ENCODE peak calls at places on chromosomes 1 and 21, in five cellular contexts. N is sigmoid colon, A is colonic mucosa, I is tibial artery, M is astrocyte. O is an unnamed sample.

GRCh38 chr1:53589043-53589887 is 130.1 kb downstream of the DMRTB1 start:
- DNase-seq in N (peak), A (no peak), I (peak), M (no peak), O (no peak)

GRCh38 chr1:150012611-150013010 is 2.1 kb upstream of the OTUD7B start:
- DNase-seq in N (peak), A (no peak), I (no peak), M (peak), O (no peak)

GRCh38 chr1:1778827-1779675 is 781 bp upstream of the NADK start:
- DNase-seq in N (peak), A (peak), I (peak), M (no peak), O (peak)

GRCh38 chr1:101438359-101438758 is 201.5 kb downstream of the S1PR1 start:
- DNase-seq in N (no peak), A (no peak), I (no peak), M (no peak), O (peak)

GRCh38 chr1:225652726-225653462 is at the start of gene ENAH:
- DNase-seq in N (peak), A (peak), I (peak), M (peak), O (peak)

GRCh38 chr1:94801919-94802546 is 18.1 kb upstream of the SLC44A3 start:
- DNase-seq in N (peak), A (peak), I (no peak), M (peak), O (peak)

GRCh38 chr1:89698020-89698560 is 65.2 kb downstream of the LRRC8C start:
- DNase-seq in N (no peak), A (no peak), I (no peak), M (no peak), O (no peak)

GRCh38 chr1:5877683-5878530 is 114.3 kb downstream of the NPHP4 start:
- DNase-seq in N (no peak), A (no peak), I (no peak), M (no peak), O (no peak)

GRCh38 chr1:100543640-100544039 is 5.7 kb downstream of the GPR88 start:
- DNase-seq in N (no peak), A (no peak), I (no peak), M (no peak), O (peak)

GRCh38 chr1:44801491-44802305 is 1.5 kb downstream of the PLK3 start:
- DNase-seq in N (peak), A (no peak), I (no peak), M (no peak), O (no peak)

GRCh38 chr1:172185206-172185605 is 235.3 kb upstream of the C1orf105 start:
- DNase-seq in N (no peak), A (no peak), I (no peak), M (peak), O (peak)

GRCh38 chr1:107196973-107197562 is 56.2 kb downstream of the NTNG1 start:
- DNase-seq in N (no peak), A (peak), I (no peak), M (no peak), O (no peak)

GRCh38 chr1:153567621-153568366 is 2.1 kb upstream of the S100A2 start:
- DNase-seq in N (no peak), A (peak), I (no peak), M (peak), O (no peak)

GRCh38 chr21:40717008-40717407 is 129.9 kb downstream of the DSCAM start:
- DNase-seq in N (no peak), A (no peak), I (no peak), M (no peak), O (no peak)

GRCh38 chr21:34546556-34546955 is 34.5 kb upstream of the KCNE1 start:
- DNase-seq in N (no peak), A (no peak), I (no peak), M (no peak), O (no peak)

GRCh38 chr1:28343405-28343804 is 14.6 kb downstream of the MED18 start:
- DNase-seq in N (no peak), A (no peak), I (no peak), M (peak), O (no peak)

GRCh38 chr1:14939527-14940284 is 213.8 kb upstream of the TMEM51 start:
- DNase-seq in N (no peak), A (no peak), I (no peak), M (peak), O (no peak)

GRCh38 chr1:183021405-183022201 is 1.6 kb upstream of the LAMC1 start:
- DNase-seq in N (no peak), A (no peak), I (no peak), M (no peak), O (no peak)

GRCh38 chr1:28233264-28233606 is 406 bp upstream of the DNAJC8 start:
- DNase-seq in N (no peak), A (no peak), I (no peak), M (no peak), O (no peak)

DNA sequence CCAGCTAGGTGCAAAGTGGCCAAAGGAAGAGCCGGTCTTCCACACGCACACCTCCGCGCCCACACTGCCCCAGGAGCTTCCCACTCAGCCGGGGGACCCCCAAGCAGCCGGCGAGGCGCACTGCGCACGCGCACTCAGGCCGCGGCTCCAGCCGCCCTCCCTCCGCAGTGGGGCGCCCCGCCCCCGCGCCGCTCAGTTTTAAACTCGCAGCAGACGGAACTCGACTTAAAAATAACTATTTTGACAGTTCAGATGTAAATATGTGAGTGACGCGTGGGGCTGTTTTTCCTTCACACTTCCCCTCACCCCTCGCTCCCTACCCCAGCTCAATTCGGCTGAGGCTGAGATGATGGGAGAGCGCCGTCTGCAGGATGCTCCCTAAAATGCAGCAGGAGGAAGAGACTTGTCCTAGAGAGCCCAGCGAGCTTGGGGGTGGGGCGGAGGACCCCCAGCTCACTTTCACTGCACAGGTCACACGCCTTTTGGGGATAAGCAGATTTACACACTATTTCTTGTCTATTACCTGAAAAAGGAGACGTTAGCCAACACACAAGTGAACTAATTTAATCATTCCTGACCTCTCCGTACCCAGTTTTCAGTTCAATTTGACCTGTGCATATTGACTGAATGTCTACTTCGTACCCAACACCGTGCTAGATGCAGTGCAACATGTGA is 8.9 kb upstream of the LEMD1 start:
- DNase-seq in N (peak), A (peak), I (no peak), M (peak), O (peak)
- TF ChIP-seq CTCF in N (peak), A (peak), I (peak), M (peak), O (peak)

GRCh38 chr1:39919545-39919944 is 17.8 kb upstream of the MYCL start:
- DNase-seq in N (no peak), A (peak), I (no peak), M (peak), O (peak)
- TF ChIP-seq CTCF in N (peak), A (peak), I (peak), M (peak), O (peak)

GRCh38 chr1:224617410-224618361 is 1.6 kb downstream of the CNIH3 start:
- DNase-seq in N (no peak), A (no peak), I (no peak), M (no peak), O (no peak)
- TF ChIP-seq CTCF in N (no peak), A (no peak), I (no peak), M (no peak), O (no peak)

DNA sequence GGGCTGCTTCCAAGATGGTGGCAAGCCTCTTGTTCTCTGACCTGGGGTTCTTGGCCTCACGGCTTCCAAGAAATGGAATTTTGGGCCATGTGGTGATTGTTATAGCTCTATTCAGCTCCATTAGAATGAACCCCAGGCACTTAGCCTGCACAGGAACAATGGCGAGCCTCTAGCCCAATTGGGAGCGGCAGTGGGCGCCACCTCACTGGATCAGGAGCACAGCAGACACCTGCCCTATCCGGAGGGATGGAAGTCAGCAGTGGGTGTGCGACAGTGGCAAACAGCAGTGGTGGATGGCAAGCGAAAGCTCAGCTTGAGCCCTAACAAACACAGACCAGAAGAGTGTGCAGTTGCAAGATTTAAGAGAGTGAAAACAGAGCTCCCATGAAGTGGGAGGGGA is 230.9 kb downstream of the GPR52 start:
- DNase-seq in N (no peak), A (no peak), I (no peak), M (no peak), O (no peak)
- TF ChIP-seq CTCF in N (no peak), A (no peak), I (no peak), M (no peak), O (no peak)

DNA sequence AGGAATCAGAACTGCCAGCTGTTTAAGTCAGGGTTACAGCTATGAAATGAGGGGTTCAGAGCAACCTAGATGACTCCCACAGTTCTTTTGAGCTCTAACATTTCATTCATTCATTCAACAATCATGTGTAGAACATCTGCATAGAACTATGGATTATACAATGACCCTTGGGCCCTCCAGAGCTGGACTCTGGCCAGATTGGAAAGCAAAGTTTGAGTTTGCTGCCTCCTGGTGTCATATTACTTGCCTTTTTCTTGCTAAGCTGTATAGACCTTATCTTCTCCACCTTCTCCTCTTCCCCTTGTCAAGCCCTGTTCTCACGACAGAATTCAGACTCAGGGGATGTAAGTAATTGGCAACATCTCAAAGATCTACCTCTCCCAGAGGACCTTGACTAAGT is 4.0 kb downstream of the CASQ2 start:
- DNase-seq in N (no peak), A (peak), I (no peak), M (no peak), O (no peak)
- TF ChIP-seq CTCF in N (peak), A (no peak), I (peak), M (peak), O (no peak)

GRCh38 chr1:30084909-30085571 is 638.3 kb downstream of the MATN1 start:
- DNase-seq in N (no peak), A (no peak), I (no peak), M (no peak), O (no peak)

GRCh38 chr1:30085814-30086770 is 637.3 kb downstream of the MATN1 start:
- DNase-seq in N (peak), A (peak), I (no peak), M (peak), O (peak)

GRCh38 chr1:30088594-30089556 is 634.5 kb downstream of the MATN1 start:
- DNase-seq in N (no peak), A (peak), I (no peak), M (no peak), O (no peak)

GRCh38 chr1:30090421-30090820 is 633.0 kb downstream of the MATN1 start:
- DNase-seq in N (no peak), A (no peak), I (no peak), M (no peak), O (no peak)

GRCh38 chr1:30087465-30087864 is 635.9 kb downstream of the MATN1 start:
- DNase-seq in N (no peak), A (no peak), I (no peak), M (no peak), O (no peak)
- TF ChIP-seq CTCF in N (no peak), A (no peak), I (no peak), M (peak), O (no peak)